ENCODE peak calls at places on chromosomes 1 and 21, in four cellular contexts. One of them, this sample, is unnamed.

GRCh38 chr1:47013239-47013638 is 10.2 kb upstream of the CYP4X1 start:
- DNase-seq in tibial artery: no peak
- DNase-seq in progenitor cell of endocrine pancreas: no peak
- DNase-seq in HCT116: no peak
- DNase-seq in this sample: no peak

GRCh38 chr1:32005522-32005921 is 8.1 kb upstream of the KHDRBS1 start:
- DNase-seq in tibial artery: peak
- DNase-seq in progenitor cell of endocrine pancreas: no peak
- DNase-seq in HCT116: no peak
- DNase-seq in this sample: no peak

GRCh38 chr1:230112131-230112701 is 45.2 kb downstream of the GALNT2 start:
- DNase-seq in tibial artery: no peak
- DNase-seq in progenitor cell of endocrine pancreas: no peak
- DNase-seq in HCT116: no peak
- DNase-seq in this sample: peak

GRCh38 chr1:67861856-67862516 is 28.7 kb upstream of the GNG12 start:
- DNase-seq in tibial artery: no peak
- DNase-seq in progenitor cell of endocrine pancreas: no peak
- DNase-seq in HCT116: no peak
- DNase-seq in this sample: no peak

GRCh38 chr1:183148599-183148998 is 37.5 kb upstream of the LAMC2 start:
- DNase-seq in tibial artery: no peak
- DNase-seq in progenitor cell of endocrine pancreas: no peak
- DNase-seq in HCT116: no peak
- DNase-seq in this sample: no peak

GRCh38 chr1:198771562-198772153 is 132.8 kb downstream of the PTPRC start:
- DNase-seq in tibial artery: no peak
- DNase-seq in progenitor cell of endocrine pancreas: no peak
- DNase-seq in HCT116: peak
- DNase-seq in this sample: peak

GRCh38 chr1:67061266-67061665 is 7.3 kb upstream of the SLC35D1 start:
- DNase-seq in tibial artery: no peak
- DNase-seq in progenitor cell of endocrine pancreas: no peak
- DNase-seq in HCT116: no peak
- DNase-seq in this sample: no peak

GRCh38 chr1:115199416-115200132 is 110.3 kb upstream of the TSPAN2 start:
- DNase-seq in tibial artery: no peak
- DNase-seq in progenitor cell of endocrine pancreas: no peak
- DNase-seq in HCT116: no peak
- DNase-seq in this sample: no peak

GRCh38 chr21:43375827-43376795 is 50.8 kb downstream of the SIK1 start:
- DNase-seq in tibial artery: no peak
- DNase-seq in progenitor cell of endocrine pancreas: no peak
- DNase-seq in HCT116: no peak
- DNase-seq in this sample: no peak

GRCh38 chr1:156929596-156930238 is 9.3 kb downstream of the LRRC71 start:
- DNase-seq in tibial artery: no peak
- DNase-seq in progenitor cell of endocrine pancreas: no peak
- DNase-seq in HCT116: no peak
- DNase-seq in this sample: no peak

GRCh38 chr1:44030606-44031050 is 634 bp downstream of the SLC6A9 start:
- DNase-seq in tibial artery: no peak
- DNase-seq in progenitor cell of endocrine pancreas: peak
- DNase-seq in HCT116: no peak
- DNase-seq in this sample: peak

GRCh38 chr21:29538115-29538514 is 239.4 kb downstream of the BACH1 start:
- DNase-seq in tibial artery: no peak
- DNase-seq in progenitor cell of endocrine pancreas: no peak
- DNase-seq in HCT116: no peak
- DNase-seq in this sample: no peak

GRCh38 chr1:206506405-206506802 is 927 bp upstream of the RASSF5 start:
- DNase-seq in tibial artery: no peak
- DNase-seq in progenitor cell of endocrine pancreas: no peak
- DNase-seq in HCT116: no peak
- DNase-seq in this sample: no peak

GRCh38 chr1:149846600-149847466 is 52.5 kb upstream of the BOLA1 start:
- DNase-seq in tibial artery: no peak
- DNase-seq in progenitor cell of endocrine pancreas: no peak
- DNase-seq in HCT116: no peak
- DNase-seq in this sample: peak

GRCh38 chr1:97271906-97272788 is 550.6 kb downstream of the PTBP2 start:
- DNase-seq in tibial artery: no peak
- DNase-seq in progenitor cell of endocrine pancreas: no peak
- DNase-seq in HCT116: no peak
- DNase-seq in this sample: no peak

GRCh38 chr1:119958223-119958622 is 61.9 kb upstream of the ADAM30 start:
- DNase-seq in tibial artery: no peak
- DNase-seq in progenitor cell of endocrine pancreas: no peak
- DNase-seq in HCT116: no peak
- DNase-seq in this sample: no peak

GRCh38 chr1:18927654-18928272 is 25.4 kb upstream of the ALDH4A1 start:
- DNase-seq in tibial artery: no peak
- DNase-seq in progenitor cell of endocrine pancreas: no peak
- DNase-seq in HCT116: no peak
- DNase-seq in this sample: no peak

DNA sequence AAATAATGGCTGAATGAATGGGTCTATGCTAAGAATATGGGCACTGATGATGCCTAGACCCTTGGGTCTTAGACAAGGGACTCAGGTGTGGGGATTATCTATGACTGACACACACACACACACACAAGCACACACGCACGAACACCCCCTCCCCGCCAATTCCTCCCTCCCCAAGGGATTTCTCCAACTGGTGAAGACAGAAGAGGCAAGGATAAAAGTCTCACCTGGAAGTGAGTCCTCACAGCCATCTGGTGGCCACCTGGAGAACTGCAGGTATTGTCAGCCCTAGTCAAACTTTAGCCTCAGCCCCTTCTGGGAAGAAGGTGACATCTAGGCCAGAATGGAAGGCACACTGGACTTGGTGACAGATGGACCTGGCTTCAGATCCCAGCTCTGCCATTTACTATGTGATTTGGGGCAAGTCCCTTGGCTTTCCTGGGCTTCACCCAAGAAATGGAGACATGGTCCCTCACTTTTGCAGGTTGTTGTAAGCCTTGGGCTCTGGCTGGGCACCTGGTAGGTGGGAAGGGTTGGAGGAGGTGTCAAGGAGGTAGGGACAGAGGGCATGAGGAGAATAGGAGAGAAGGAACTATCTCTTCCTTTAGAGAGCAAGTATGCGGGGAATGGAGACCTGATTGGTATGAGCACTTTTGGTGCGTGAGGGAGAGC is 4.0 kb upstream of the GPR3 start:
- DNase-seq in tibial artery: peak
- DNase-seq in progenitor cell of endocrine pancreas: peak
- DNase-seq in HCT116: peak
- DNase-seq in this sample: peak
- TF ChIP-seq CTCF in tibial artery: peak
- TF ChIP-seq CTCF in progenitor cell of endocrine pancreas: peak
- TF ChIP-seq CTCF in HCT116: peak
- TF ChIP-seq CTCF in this sample: peak

GRCh38 chr21:45443595-45444181 is 38.7 kb downstream of the COL18A1 start:
- DNase-seq in tibial artery: no peak
- DNase-seq in progenitor cell of endocrine pancreas: no peak
- DNase-seq in HCT116: no peak
- DNase-seq in this sample: no peak
- TF ChIP-seq CTCF in tibial artery: no peak
- TF ChIP-seq CTCF in progenitor cell of endocrine pancreas: no peak
- TF ChIP-seq CTCF in HCT116: no peak
- TF ChIP-seq CTCF in this sample: no peak

GRCh38 chr1:159056069-159056698 is 20.4 kb downstream of the AIM2 start:
- DNase-seq in tibial artery: no peak
- DNase-seq in progenitor cell of endocrine pancreas: no peak
- DNase-seq in HCT116: no peak
- DNase-seq in this sample: peak
- TF ChIP-seq CTCF in tibial artery: no peak
- TF ChIP-seq CTCF in progenitor cell of endocrine pancreas: no peak
- TF ChIP-seq CTCF in HCT116: peak
- TF ChIP-seq CTCF in this sample: peak

GRCh38 chr1:153919879-153920852 is 2.6 kb downstream of the GATAD2B start:
- DNase-seq in tibial artery: no peak
- DNase-seq in progenitor cell of endocrine pancreas: no peak
- DNase-seq in HCT116: no peak
- DNase-seq in this sample: no peak
- TF ChIP-seq CTCF in tibial artery: peak
- TF ChIP-seq CTCF in progenitor cell of endocrine pancreas: peak
- TF ChIP-seq CTCF in HCT116: peak
- TF ChIP-seq CTCF in this sample: peak

GRCh38 chr1:220685879-220686278 is 4.3 kb upstream of the C1orf115 start:
- DNase-seq in tibial artery: no peak
- DNase-seq in progenitor cell of endocrine pancreas: no peak
- DNase-seq in HCT116: peak
- DNase-seq in this sample: no peak
- TF ChIP-seq CTCF in tibial artery: no peak
- TF ChIP-seq CTCF in progenitor cell of endocrine pancreas: peak
- TF ChIP-seq CTCF in HCT116: peak
- TF ChIP-seq CTCF in this sample: peak

GRCh38 chr1:11262171-11263049 is at the start of gene MTOR:
- DNase-seq in tibial artery: peak
- DNase-seq in progenitor cell of endocrine pancreas: peak
- DNase-seq in HCT116: peak
- DNase-seq in this sample: peak
- TF ChIP-seq CTCF in tibial artery: no peak
- TF ChIP-seq CTCF in progenitor cell of endocrine pancreas: no peak
- TF ChIP-seq CTCF in HCT116: peak
- TF ChIP-seq CTCF in this sample: no peak

GRCh38 chr1:81558291-81559076 is 242.2 kb upstream of the ADGRL2 start:
- DNase-seq in tibial artery: no peak
- DNase-seq in progenitor cell of endocrine pancreas: no peak
- DNase-seq in HCT116: no peak
- DNase-seq in this sample: no peak

GRCh38 chr1:81562934-81563333 is 237.8 kb upstream of the ADGRL2 start:
- DNase-seq in tibial artery: no peak
- DNase-seq in progenitor cell of endocrine pancreas: no peak
- DNase-seq in HCT116: no peak
- DNase-seq in this sample: no peak

GRCh38 chr1:81560629-81561028 is 240.1 kb upstream of the ADGRL2 start:
- DNase-seq in tibial artery: no peak
- DNase-seq in progenitor cell of endocrine pancreas: no peak
- DNase-seq in HCT116: no peak
- DNase-seq in this sample: no peak

GRCh38 chr1:81556968-81557367 is 243.8 kb upstream of the ADGRL2 start:
- DNase-seq in tibial artery: no peak
- DNase-seq in progenitor cell of endocrine pancreas: no peak
- DNase-seq in HCT116: no peak
- DNase-seq in this sample: no peak

DNA sequence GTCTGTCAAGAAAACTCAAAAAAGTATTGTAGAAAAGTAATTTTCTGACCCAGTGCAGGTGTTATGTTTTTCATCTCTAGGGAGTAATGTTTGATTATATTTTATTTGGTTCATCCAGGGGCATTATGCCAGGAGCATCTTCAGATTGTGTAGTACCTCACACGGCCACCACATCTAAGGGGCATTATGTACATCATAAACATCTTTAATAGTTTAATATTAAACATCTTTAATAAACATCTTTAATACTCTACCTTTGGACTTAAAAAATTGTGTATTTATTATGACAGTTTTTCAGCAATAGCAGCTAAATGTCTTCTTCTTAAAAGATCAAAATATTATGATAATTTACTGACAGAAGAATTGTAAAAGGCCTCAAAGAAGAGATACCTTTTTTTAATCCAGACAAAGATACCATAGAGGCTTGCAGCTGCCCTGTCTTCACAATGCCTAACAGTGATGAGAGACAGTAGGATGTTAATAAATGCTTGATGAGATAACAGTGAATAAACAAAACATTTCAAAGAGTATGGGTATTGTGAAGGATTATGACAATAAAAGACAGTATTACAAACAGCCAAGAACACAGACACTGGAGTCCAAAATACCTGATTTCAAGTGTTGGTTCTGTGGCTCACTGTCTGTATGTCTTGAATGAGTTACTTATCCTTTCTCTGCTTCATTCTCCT is 240.9 kb upstream of the ADGRL2 start:
- DNase-seq in tibial artery: no peak
- DNase-seq in progenitor cell of endocrine pancreas: no peak
- DNase-seq in HCT116: no peak
- DNase-seq in this sample: no peak
- TF ChIP-seq CTCF in tibial artery: no peak
- TF ChIP-seq CTCF in progenitor cell of endocrine pancreas: peak
- TF ChIP-seq CTCF in HCT116: no peak
- TF ChIP-seq CTCF in this sample: peak

DNA sequence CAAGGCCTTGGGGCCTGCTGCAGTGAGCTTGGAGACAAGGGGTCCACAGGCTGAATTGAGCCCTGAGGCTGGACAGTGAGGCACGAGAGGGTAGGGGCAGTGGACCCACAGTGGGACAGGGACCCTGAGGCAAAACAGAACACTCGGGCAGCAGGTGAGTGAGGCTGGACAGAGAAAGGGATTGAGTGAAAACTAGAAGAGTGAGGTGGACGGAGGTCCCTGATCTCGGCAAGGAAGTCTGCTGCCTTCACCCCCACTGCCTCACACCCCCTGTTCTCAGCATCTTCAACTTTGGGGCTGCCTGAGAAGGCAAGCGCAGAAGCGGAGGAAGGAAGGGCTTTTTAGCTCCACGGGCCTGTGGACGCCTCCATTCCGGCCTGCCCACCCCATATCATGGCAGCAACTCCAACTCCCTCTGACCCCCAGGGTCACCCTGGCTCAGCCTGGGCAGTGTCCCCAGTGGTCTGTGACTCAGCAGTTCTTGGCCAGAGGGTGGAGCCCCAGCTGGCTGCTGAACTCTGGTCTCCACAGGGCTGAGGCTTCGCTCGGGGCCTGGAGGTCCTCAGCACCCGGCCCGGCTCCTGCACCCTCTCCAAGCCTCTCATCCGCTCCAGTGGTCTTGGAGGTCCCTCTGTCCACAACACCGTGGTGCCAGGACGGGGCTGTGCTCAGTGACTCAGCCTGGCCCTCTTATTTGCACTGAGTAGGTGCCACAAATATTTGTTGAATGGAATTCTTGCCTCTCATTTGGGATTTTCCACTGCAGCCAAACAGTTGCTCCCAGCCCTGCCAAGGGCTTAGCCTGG is 60.0 kb upstream of the EPS8L3 start:
- DNase-seq in tibial artery: peak
- DNase-seq in progenitor cell of endocrine pancreas: no peak
- DNase-seq in HCT116: no peak
- DNase-seq in this sample: no peak
- TF ChIP-seq CTCF in tibial artery: no peak
- TF ChIP-seq CTCF in progenitor cell of endocrine pancreas: no peak
- TF ChIP-seq CTCF in HCT116: no peak
- TF ChIP-seq CTCF in this sample: no peak

This sample was measured in neural crest cell.